ENCODE peak calls at places on chromosomes 16 and 17, in eight cellular contexts. One of them, this sample, is unnamed.

GRCh38 chr17:34423978-34424813 is 61.2 kb upstream of the CCL1 start:
- DNase-seq in keratinocyte: no peak
- DNase-seq in Caco-2: no peak
- DNase-seq in cardiac muscle cell: no peak
- DNase-seq in stomach: no peak
- DNase-seq in upper lobe of left lung: no peak
- DNase-seq in tibial nerve: no peak
- DNase-seq in lower lobe of right lung: no peak
- DNase-seq in this sample: no peak

GRCh38 chr16:57013902-57014301 is 24.5 kb downstream of the NLRC5 start:
- DNase-seq in keratinocyte: no peak
- DNase-seq in Caco-2: no peak
- DNase-seq in cardiac muscle cell: no peak
- DNase-seq in stomach: no peak
- DNase-seq in upper lobe of left lung: no peak
- DNase-seq in tibial nerve: no peak
- DNase-seq in lower lobe of right lung: no peak
- DNase-seq in this sample: no peak

GRCh38 chr16:22424161-22424937 is 49.9 kb upstream of the CDR2 start:
- DNase-seq in keratinocyte: no peak
- DNase-seq in Caco-2: no peak
- DNase-seq in cardiac muscle cell: peak; percentile 6
- DNase-seq in stomach: no peak
- DNase-seq in upper lobe of left lung: no peak
- DNase-seq in tibial nerve: no peak
- DNase-seq in lower lobe of right lung: no peak
- DNase-seq in this sample: no peak

GRCh38 chr16:31213877-31214704 is at the start of gene TRIM72:
- DNase-seq in keratinocyte: no peak
- DNase-seq in Caco-2: no peak
- DNase-seq in cardiac muscle cell: no peak
- DNase-seq in stomach: no peak
- DNase-seq in upper lobe of left lung: no peak
- DNase-seq in tibial nerve: no peak
- DNase-seq in lower lobe of right lung: no peak
- DNase-seq in this sample: no peak

GRCh38 chr16:64489449-64489848 is 632.4 kb downstream of the CDH11 start:
- DNase-seq in keratinocyte: no peak
- DNase-seq in Caco-2: no peak
- DNase-seq in cardiac muscle cell: no peak
- DNase-seq in stomach: no peak
- DNase-seq in upper lobe of left lung: no peak
- DNase-seq in tibial nerve: no peak
- DNase-seq in lower lobe of right lung: no peak
- DNase-seq in this sample: no peak

GRCh38 chr17:74752415-74752814 is 4.0 kb downstream of the NHERF1 start:
- DNase-seq in keratinocyte: no peak
- DNase-seq in Caco-2: no peak
- DNase-seq in cardiac muscle cell: no peak
- DNase-seq in stomach: no peak
- DNase-seq in upper lobe of left lung: no peak
- DNase-seq in tibial nerve: no peak
- DNase-seq in lower lobe of right lung: no peak
- DNase-seq in this sample: no peak

GRCh38 chr16:2860826-2861567 is 3.0 kb upstream of the PRSS22 start:
- DNase-seq in keratinocyte: no peak
- DNase-seq in Caco-2: peak; percentile 47
- DNase-seq in cardiac muscle cell: peak; percentile 45
- DNase-seq in stomach: no peak
- DNase-seq in upper lobe of left lung: no peak
- DNase-seq in tibial nerve: no peak
- DNase-seq in lower lobe of right lung: no peak
- DNase-seq in this sample: no peak

GRCh38 chr16:17303101-17303500 is 167.7 kb downstream of the XYLT1 start:
- DNase-seq in keratinocyte: no peak
- DNase-seq in Caco-2: no peak
- DNase-seq in cardiac muscle cell: no peak
- DNase-seq in stomach: peak; percentile 53
- DNase-seq in upper lobe of left lung: no peak
- DNase-seq in tibial nerve: no peak
- DNase-seq in lower lobe of right lung: no peak
- DNase-seq in this sample: no peak

GRCh38 chr17:81514735-81515529 is 2.3 kb upstream of the ACTG1 start:
- DNase-seq in keratinocyte: no peak
- DNase-seq in Caco-2: peak; percentile 92
- DNase-seq in cardiac muscle cell: peak; percentile 90
- DNase-seq in stomach: peak; percentile 87
- DNase-seq in upper lobe of left lung: peak; percentile 90
- DNase-seq in tibial nerve: peak; percentile 59
- DNase-seq in lower lobe of right lung: peak; percentile 89
- DNase-seq in this sample: peak; percentile 32

GRCh38 chr17:67672592-67672991 is 45.1 kb upstream of the NOL11 start:
- DNase-seq in keratinocyte: no peak
- DNase-seq in Caco-2: no peak
- DNase-seq in cardiac muscle cell: no peak
- DNase-seq in stomach: no peak
- DNase-seq in upper lobe of left lung: peak; percentile 31
- DNase-seq in tibial nerve: no peak
- DNase-seq in lower lobe of right lung: no peak
- DNase-seq in this sample: no peak

GRCh38 chr17:73269329-73269615 is 7.6 kb upstream of the CPSF4L start:
- DNase-seq in keratinocyte: no peak
- DNase-seq in Caco-2: no peak
- DNase-seq in cardiac muscle cell: no peak
- DNase-seq in stomach: no peak
- DNase-seq in upper lobe of left lung: no peak
- DNase-seq in tibial nerve: no peak
- DNase-seq in lower lobe of right lung: no peak
- DNase-seq in this sample: no peak

GRCh38 chr16:2212362-2213324 is 2.0 kb upstream of the BRICD5 start:
- DNase-seq in keratinocyte: no peak
- DNase-seq in Caco-2: no peak
- DNase-seq in cardiac muscle cell: no peak
- DNase-seq in stomach: peak; percentile 60
- DNase-seq in upper lobe of left lung: peak; percentile 77
- DNase-seq in tibial nerve: no peak
- DNase-seq in lower lobe of right lung: peak; percentile 81
- DNase-seq in this sample: no peak

GRCh38 chr17:81422776-81423697 is 27.8 kb downstream of the BAHCC1 start:
- DNase-seq in keratinocyte: peak; percentile 62
- DNase-seq in Caco-2: no peak
- DNase-seq in cardiac muscle cell: peak; percentile 96
- DNase-seq in stomach: peak; percentile 74
- DNase-seq in upper lobe of left lung: peak; percentile 85
- DNase-seq in tibial nerve: peak; percentile 65
- DNase-seq in lower lobe of right lung: peak; percentile 77
- DNase-seq in this sample: peak; percentile 72

GRCh38 chr17:34885076-34885475 is 76.2 kb downstream of the CCT6B start:
- DNase-seq in keratinocyte: no peak
- DNase-seq in Caco-2: no peak
- DNase-seq in cardiac muscle cell: no peak
- DNase-seq in stomach: no peak
- DNase-seq in upper lobe of left lung: no peak
- DNase-seq in tibial nerve: no peak
- DNase-seq in lower lobe of right lung: no peak
- DNase-seq in this sample: no peak

GRCh38 chr17:69733171-69734014 is 318.9 kb downstream of the MAP2K6 start:
- DNase-seq in keratinocyte: peak; percentile 59
- DNase-seq in Caco-2: no peak
- DNase-seq in cardiac muscle cell: peak; percentile 37
- DNase-seq in stomach: no peak
- DNase-seq in upper lobe of left lung: no peak
- DNase-seq in tibial nerve: no peak
- DNase-seq in lower lobe of right lung: no peak
- DNase-seq in this sample: no peak

GRCh38 chr16:25395528-25395927 is 137.9 kb upstream of the ZKSCAN2 start:
- DNase-seq in keratinocyte: no peak
- DNase-seq in Caco-2: no peak
- DNase-seq in cardiac muscle cell: no peak
- DNase-seq in stomach: no peak
- DNase-seq in upper lobe of left lung: no peak
- DNase-seq in tibial nerve: no peak
- DNase-seq in lower lobe of right lung: no peak
- DNase-seq in this sample: no peak

GRCh38 chr17:37650419-37651003 is 7.3 kb upstream of the DDX52 start:
- DNase-seq in keratinocyte: no peak
- DNase-seq in Caco-2: peak; percentile 66
- DNase-seq in cardiac muscle cell: peak; percentile 59
- DNase-seq in stomach: no peak
- DNase-seq in upper lobe of left lung: no peak
- DNase-seq in tibial nerve: no peak
- DNase-seq in lower lobe of right lung: no peak
- DNase-seq in this sample: peak; percentile 9

GRCh38 chr16:78675312-78675711 is 575.9 kb downstream of the WWOX start:
- DNase-seq in keratinocyte: no peak
- DNase-seq in Caco-2: no peak
- DNase-seq in cardiac muscle cell: no peak
- DNase-seq in stomach: no peak
- DNase-seq in upper lobe of left lung: no peak
- DNase-seq in tibial nerve: no peak
- DNase-seq in lower lobe of right lung: no peak
- DNase-seq in this sample: peak; percentile 62

GRCh38 chr16:17448640-17449638 is 21.8 kb downstream of the XYLT1 start:
- DNase-seq in keratinocyte: no peak
- DNase-seq in Caco-2: no peak
- DNase-seq in cardiac muscle cell: no peak
- DNase-seq in stomach: no peak
- DNase-seq in upper lobe of left lung: peak; percentile 55
- DNase-seq in tibial nerve: peak; percentile 24
- DNase-seq in lower lobe of right lung: peak; percentile 76
- DNase-seq in this sample: no peak

GRCh38 chr17:21289902-21290571 is 5.5 kb downstream of the MAP2K3 start:
- DNase-seq in keratinocyte: no peak
- DNase-seq in Caco-2: no peak
- DNase-seq in cardiac muscle cell: peak; percentile 20
- DNase-seq in stomach: no peak
- DNase-seq in upper lobe of left lung: no peak
- DNase-seq in tibial nerve: no peak
- DNase-seq in lower lobe of right lung: no peak
- DNase-seq in this sample: no peak
- H3K4me3 ChIP-seq in keratinocyte: no peak overlapping the region
- H3K4me3 ChIP-seq in Caco-2: no peak overlapping the region
- H3K4me3 ChIP-seq in cardiac muscle cell: no peak overlapping the region
- H3K4me3 ChIP-seq in stomach: no peak overlapping the region
- H3K4me3 ChIP-seq in upper lobe of left lung: no peak overlapping the region
- H3K4me3 ChIP-seq in tibial nerve: no peak overlapping the region
- H3K4me3 ChIP-seq in lower lobe of right lung: no peak overlapping the region
- H3K4me3 ChIP-seq in this sample: no peak overlapping the region

GRCh38 chr16:27859020-27859419 is 204.5 kb downstream of the GSG1L start:
- DNase-seq in keratinocyte: no peak
- DNase-seq in Caco-2: no peak
- DNase-seq in cardiac muscle cell: no peak
- DNase-seq in stomach: no peak
- DNase-seq in upper lobe of left lung: no peak
- DNase-seq in tibial nerve: no peak
- DNase-seq in lower lobe of right lung: no peak
- DNase-seq in this sample: no peak
- TF ChIP-seq CTCF in keratinocyte: no peak
- TF ChIP-seq CTCF in Caco-2: no peak
- TF ChIP-seq CTCF in cardiac muscle cell: peak; percentile 14
- TF ChIP-seq CTCF in stomach: no peak
- TF ChIP-seq CTCF in upper lobe of left lung: no peak
- TF ChIP-seq CTCF in tibial nerve: no peak
- TF ChIP-seq CTCF in lower lobe of right lung: no peak
- TF ChIP-seq CTCF in this sample: no peak

DNA sequence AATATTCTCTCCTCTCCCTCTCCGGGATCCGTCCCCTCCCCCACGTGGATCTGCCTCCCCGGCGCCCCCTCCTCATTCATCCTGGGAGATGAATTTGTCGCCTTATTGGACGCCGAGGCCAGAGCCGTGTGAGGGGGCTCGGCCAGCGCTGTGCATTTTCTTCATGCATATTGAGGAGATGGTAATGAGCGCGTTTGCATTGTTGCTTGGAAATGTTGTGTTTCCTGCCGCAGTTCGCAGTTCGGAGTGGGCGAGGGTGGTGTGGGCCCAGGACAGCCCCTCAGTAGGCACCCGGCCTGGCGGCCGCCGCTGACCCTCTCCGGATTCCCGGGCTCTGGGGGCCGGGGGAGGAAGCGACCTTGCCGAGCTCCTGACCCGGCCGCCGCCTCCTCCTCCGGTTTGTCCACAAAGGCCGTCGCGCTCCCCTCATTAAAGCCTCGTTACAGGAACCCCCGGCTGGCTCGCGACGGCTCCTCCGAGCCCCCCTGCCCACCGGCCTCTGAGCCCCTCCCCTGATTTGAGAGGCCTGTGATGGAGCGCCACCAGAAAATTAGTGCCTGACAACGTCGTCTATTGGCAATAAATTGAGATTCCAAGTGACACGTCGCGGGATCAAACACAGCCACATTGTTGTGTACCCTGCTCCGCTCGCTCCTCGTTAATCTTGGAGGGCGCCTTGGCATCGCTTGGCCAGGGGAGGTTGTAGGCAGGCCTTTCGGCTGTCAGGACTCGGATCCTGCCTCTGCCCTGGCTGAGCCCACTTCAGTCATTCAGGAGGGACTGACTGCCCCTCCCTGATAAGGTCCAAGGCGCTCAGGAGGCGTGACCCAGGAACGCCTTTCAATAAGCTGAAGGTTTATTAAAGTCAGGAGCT is 4.8 kb upstream of the IRX3 start:
- DNase-seq in keratinocyte: no peak
- DNase-seq in Caco-2: no peak
- DNase-seq in cardiac muscle cell: no peak
- DNase-seq in stomach: no peak
- DNase-seq in upper lobe of left lung: no peak
- DNase-seq in tibial nerve: no peak
- DNase-seq in lower lobe of right lung: no peak
- DNase-seq in this sample: no peak
- H3K27me3 ChIP-seq in keratinocyte: no peaks in the 10 kb centered on the region
- H3K27me3 ChIP-seq in Caco-2: no peaks in the 10 kb centered on the region
- H3K27me3 ChIP-seq in cardiac muscle cell: peaks cover 5% of the 10 kb centered on the region
- H3K27me3 ChIP-seq in stomach: peaks cover 10% of the 10 kb centered on the region
- H3K27me3 ChIP-seq in upper lobe of left lung: peaks cover 45% of the 10 kb centered on the region
- H3K27me3 ChIP-seq in tibial nerve: no peaks in the 10 kb centered on the region
- H3K27me3 ChIP-seq in lower lobe of right lung: peaks cover 66% of the 10 kb centered on the region
- H3K27me3 ChIP-seq in this sample: no peaks in the 10 kb centered on the region

GRCh38 chr16:58234831-58235595 is 37.1 kb upstream of the CSNK2A2 start:
- DNase-seq in keratinocyte: no peak
- DNase-seq in Caco-2: no peak
- DNase-seq in cardiac muscle cell: no peak
- DNase-seq in stomach: no peak
- DNase-seq in upper lobe of left lung: no peak
- DNase-seq in tibial nerve: no peak
- DNase-seq in lower lobe of right lung: no peak
- DNase-seq in this sample: no peak

GRCh38 chr16:58235663-58236062 is 37.8 kb upstream of the CSNK2A2 start:
- DNase-seq in keratinocyte: no peak
- DNase-seq in Caco-2: no peak
- DNase-seq in cardiac muscle cell: no peak
- DNase-seq in stomach: no peak
- DNase-seq in upper lobe of left lung: no peak
- DNase-seq in tibial nerve: no peak
- DNase-seq in lower lobe of right lung: no peak
- DNase-seq in this sample: no peak

GRCh38 chr16:58236831-58237230 is 38.9 kb upstream of the CSNK2A2 start:
- DNase-seq in keratinocyte: no peak
- DNase-seq in Caco-2: no peak
- DNase-seq in cardiac muscle cell: no peak
- DNase-seq in stomach: no peak
- DNase-seq in upper lobe of left lung: no peak
- DNase-seq in tibial nerve: no peak
- DNase-seq in lower lobe of right lung: no peak
- DNase-seq in this sample: no peak

GRCh38 chr16:58236231-58236690 is 38.4 kb upstream of the CSNK2A2 start:
- DNase-seq in keratinocyte: no peak
- DNase-seq in Caco-2: peak; percentile 83
- DNase-seq in cardiac muscle cell: peak; percentile 62
- DNase-seq in stomach: peak; percentile 71
- DNase-seq in upper lobe of left lung: peak; percentile 71
- DNase-seq in tibial nerve: peak; percentile 60
- DNase-seq in lower lobe of right lung: peak; percentile 75
- DNase-seq in this sample: no peak
- H3K4me3 ChIP-seq in keratinocyte: peak overlapping the region; percentile 74
- H3K4me3 ChIP-seq in Caco-2: peak overlapping the region; percentile 47
- H3K4me3 ChIP-seq in cardiac muscle cell: peak overlapping the region; percentile 34
- H3K4me3 ChIP-seq in stomach: peak overlapping the region; percentile 49
- H3K4me3 ChIP-seq in upper lobe of left lung: peak overlapping the region; percentile 30
- H3K4me3 ChIP-seq in tibial nerve: no peak overlapping the region
- H3K4me3 ChIP-seq in lower lobe of right lung: peak overlapping the region; percentile 55
- H3K4me3 ChIP-seq in this sample: peak overlapping the region; percentile 39